ENCODE peak calls at places on chromosomes 5 and 9, in four cellular contexts. N is choroid plexus epithelial cell, L is HCT116, T is heart left ventricle. F is an unnamed sample.

GRCh38 chr5:96066386-96066719 is 104.7 kb upstream of the ELL2 start:
- DNase-seq in L (no peak), T (no peak), N (peak; percentile 68), F (no peak)

GRCh38 chr9:17928768-17929167 is 349.9 kb downstream of the SH3GL2 start:
- DNase-seq in T (no peak), L (no peak), N (no peak), F (no peak)

GRCh38 chr9:15999422-16000339 is 446.8 kb downstream of the CCDC171 start:
- DNase-seq in T (peak; percentile 22), L (peak; percentile 48), N (peak; percentile 96), F (peak; percentile 99)

GRCh38 chr5:129746884-129747283 is 1.0 kb upstream of the MINAR2 start:
- DNase-seq in N (peak; percentile 8), T (no peak), L (no peak), F (peak; percentile 26)

GRCh38 chr5:72597456-72597948 is 90.3 kb upstream of the ZNF366 start:
- DNase-seq in N (peak; percentile 92), L (no peak), T (no peak), F (peak; percentile 85)

GRCh38 chr5:150158170-150158949 is 2.7 kb upstream of the PDGFRB start:
- DNase-seq in T (peak; percentile 59), N (peak; percentile 59), L (no peak), F (peak; percentile 72)

GRCh38 chr5:72063219-72063819 is 44.0 kb upstream of the MAP1B start:
- DNase-seq in N (peak; percentile 36), T (no peak), L (no peak), F (peak; percentile 35)

GRCh38 chr5:61640631-61641030 is 308.6 kb downstream of the ZSWIM6 start:
- DNase-seq in L (no peak), N (no peak), T (no peak), F (no peak)

GRCh38 chr9:134679616-134680392 is 38.2 kb downstream of the COL5A1 start:
- DNase-seq in N (no peak), T (no peak), L (no peak), F (no peak)

GRCh38 chr9:107228648-107229047 is 54.4 kb upstream of the RAD23B start:
- DNase-seq in L (no peak), T (no peak), N (no peak), F (no peak)

GRCh38 chr5:64210866-64211265 is 45.2 kb downstream of the RNF180 start:
- DNase-seq in L (no peak), N (peak; percentile 74), T (no peak), F (peak; percentile 89)

GRCh38 chr9:71638627-71639026 is 129.7 kb downstream of the CEMIP2 start:
- DNase-seq in T (peak; percentile 57), L (no peak), N (peak; percentile 40), F (no peak)

GRCh38 chr9:106717686-106718085 is 145.3 kb upstream of the ZNF462 start:
- DNase-seq in T (no peak), L (peak; percentile 8), N (peak; percentile 92), F (peak; percentile 72)

GRCh38 chr9:21806644-21807043 is 4.2 kb downstream of the MTAP start:
- DNase-seq in T (peak; percentile 33), N (no peak), L (no peak), F (no peak)

GRCh38 chr9:136603901-136604816 is 58.3 kb upstream of the NOTCH1 start:
- DNase-seq in T (peak; percentile 75), L (no peak), N (no peak), F (no peak)

GRCh38 chr9:109046346-109046745 is 33.0 kb upstream of the CTNNAL1 start:
- DNase-seq in N (no peak), L (no peak), T (no peak), F (no peak)

GRCh38 chr5:13731229-13731628 is 213.3 kb downstream of the DNAH5 start:
- DNase-seq in T (no peak), L (no peak), N (no peak), F (no peak)

GRCh38 chr5:33300209-33300742 is 140.5 kb upstream of the TARS1 start:
- DNase-seq in T (no peak), N (no peak), L (no peak), F (peak; percentile 48)

GRCh38 chr9:129284607-129285291 is 106.7 kb upstream of the IER5L start:
- DNase-seq in T (no peak), N (no peak), L (no peak), F (no peak)

GRCh38 chr9:17988489-17988888 is 409.6 kb downstream of the SH3GL2 start:
- DNase-seq in T (no peak), L (no peak), N (no peak), F (no peak)

GRCh38 chr5:34503379-34504346 is 152.5 kb upstream of the RAI14 start:
- DNase-seq in T (peak; percentile 23), N (no peak), L (no peak), F (no peak)

GRCh38 chr5:142115937-142116614 is 7.5 kb downstream of the NDFIP1 start:
- DNase-seq in T (no peak), N (peak; percentile 49), L (no peak), F (peak; percentile 89)

GRCh38 chr9:87016681-87017080 is 69.4 kb upstream of the GAS1 start:
- DNase-seq in N (no peak), L (no peak), T (no peak), F (no peak)

DNA sequence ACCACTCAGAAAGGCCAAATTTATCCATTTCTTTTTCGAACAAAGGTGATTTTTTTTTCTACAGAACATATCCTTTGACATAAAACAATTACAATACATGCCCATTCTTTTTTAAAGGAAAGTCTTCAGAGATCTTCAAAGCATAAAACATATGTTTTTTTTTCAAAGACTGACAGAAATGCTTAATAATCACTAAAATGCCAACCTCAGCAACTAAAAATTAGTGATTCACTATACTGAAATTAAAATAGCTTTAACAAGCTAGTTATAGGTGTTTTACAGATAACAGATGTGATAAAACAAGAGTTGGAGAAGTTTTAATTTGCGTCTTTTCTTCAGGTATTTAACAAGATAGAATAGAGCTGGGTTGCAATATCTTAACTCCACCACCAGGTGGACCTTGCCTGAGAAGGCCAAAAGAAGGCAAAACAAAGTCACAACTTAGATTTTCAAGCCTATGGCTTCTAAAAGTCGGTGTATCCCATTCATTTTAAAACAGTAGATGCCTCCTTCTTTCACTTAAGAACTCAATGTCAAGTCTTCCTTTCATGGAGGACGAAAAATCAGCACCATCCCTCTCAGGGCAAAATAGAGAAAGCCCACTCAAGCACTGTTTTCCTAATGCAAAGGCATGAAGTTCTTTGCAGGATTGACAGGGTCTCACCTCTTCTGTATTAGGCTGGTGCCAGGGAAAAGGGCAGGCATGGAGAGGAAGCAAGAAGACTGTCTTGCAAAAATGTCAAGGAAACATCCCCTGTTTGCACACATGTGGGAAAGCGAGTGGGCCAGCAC is 31.1 kb upstream of the CPLX2 start:
- DNase-seq in N (peak; percentile 61), L (no peak), T (no peak), F (peak; percentile 38)
- TF ChIP-seq CTCF in N (peak; percentile 77), L (no peak), T (no peak), F (peak; percentile 73)

GRCh38 chr5:157744055-157745011 is 821 bp downstream of the LSM11 start:
- DNase-seq in L (no peak), T (peak; percentile 15), N (no peak), F (no peak)

GRCh38 chr5:157739388-157740045 is 4.0 kb upstream of the LSM11 start:
- DNase-seq in T (no peak), N (no peak), L (no peak), F (no peak)

GRCh38 chr5:157743163-157744054 is at the start of gene LSM11:
- DNase-seq in N (peak; percentile 84), L (peak; percentile 66), T (peak; percentile 85), F (peak; percentile 72)

GRCh38 chr5:157735991-157736390 is 4.8 kb downstream of the THG1L start:
- DNase-seq in N (no peak), L (no peak), T (no peak), F (no peak)

DNA sequence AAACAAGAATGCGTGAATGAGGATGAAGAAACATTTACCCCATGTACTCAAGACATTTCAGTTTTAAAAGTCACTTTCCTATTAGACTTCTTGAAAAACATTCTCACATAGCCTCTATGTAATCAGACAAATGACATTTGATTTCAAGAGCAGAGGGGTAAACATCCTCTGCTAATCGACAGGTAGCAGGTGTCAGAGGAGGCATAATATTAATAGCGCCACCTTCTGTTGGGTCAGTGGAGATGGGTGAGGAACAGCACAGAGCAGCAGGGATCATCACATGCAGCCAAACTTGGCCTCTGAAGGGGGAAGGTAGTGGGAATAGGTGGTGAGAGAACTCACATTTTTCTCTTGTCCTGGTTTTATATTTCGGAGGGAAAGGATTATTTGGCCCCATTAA is 3.3 kb upstream of the LSM11 start:
- DNase-seq in T (no peak), L (peak; percentile 19), N (peak; percentile 42), F (no peak)
- TF ChIP-seq CTCF in T (no peak), L (peak; percentile 68), N (peak; percentile 65), F (peak; percentile 57)

GRCh38 chr5:6161257-6161656 is 217.1 kb downstream of the MED10 start:
- DNase-seq in T (no peak), L (no peak), N (no peak), F (no peak)

GRCh38 chr5:6162175-6162574 is 216.2 kb downstream of the MED10 start:
- DNase-seq in L (no peak), N (peak; percentile 70), T (no peak), F (peak; percentile 50)

GRCh38 chr5:6169660-6170059 is 208.7 kb downstream of the MED10 start:
- DNase-seq in T (no peak), L (no peak), N (no peak), F (no peak)

GRCh38 chr5:6163913-6164312 is 214.4 kb downstream of the MED10 start:
- DNase-seq in N (no peak), T (no peak), L (no peak), F (no peak)

DNA sequence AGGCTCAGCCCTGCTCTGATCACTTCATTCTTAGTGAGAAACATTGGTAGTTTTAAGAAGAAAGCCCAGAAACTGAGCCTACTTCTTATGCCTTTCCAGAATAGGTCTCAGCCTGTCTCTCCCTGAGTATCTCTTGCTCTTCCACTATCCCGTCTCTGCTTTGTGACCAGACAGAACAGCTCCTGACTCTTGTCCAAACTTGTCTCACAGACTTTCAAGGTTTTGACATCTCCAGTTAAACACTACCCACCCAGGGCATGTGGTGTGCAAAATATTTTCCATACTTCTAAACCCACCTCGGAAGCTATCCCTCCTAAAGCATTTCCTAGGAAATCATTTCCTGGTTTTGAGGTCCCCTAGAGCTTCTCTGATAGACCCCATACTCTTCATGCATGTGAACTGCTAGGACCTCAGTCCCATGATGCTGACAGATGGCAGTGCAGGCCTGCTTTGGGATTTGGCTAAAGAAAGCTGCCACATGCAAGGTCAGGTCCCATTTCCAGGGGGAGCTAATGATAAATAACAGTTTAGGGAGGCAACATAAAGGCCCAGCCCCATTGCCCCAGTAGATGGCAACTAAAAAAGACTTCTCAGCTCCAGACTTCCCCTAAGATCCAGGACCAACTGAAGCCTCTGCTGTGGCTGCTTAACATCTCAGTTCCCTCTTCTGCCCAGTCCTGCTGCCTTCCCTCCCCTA is 211.5 kb downstream of the MED10 start:
- DNase-seq in T (no peak), L (no peak), N (no peak), F (no peak)
- TF ChIP-seq CTCF in T (no peak), L (no peak), N (no peak), F (no peak)

DNA sequence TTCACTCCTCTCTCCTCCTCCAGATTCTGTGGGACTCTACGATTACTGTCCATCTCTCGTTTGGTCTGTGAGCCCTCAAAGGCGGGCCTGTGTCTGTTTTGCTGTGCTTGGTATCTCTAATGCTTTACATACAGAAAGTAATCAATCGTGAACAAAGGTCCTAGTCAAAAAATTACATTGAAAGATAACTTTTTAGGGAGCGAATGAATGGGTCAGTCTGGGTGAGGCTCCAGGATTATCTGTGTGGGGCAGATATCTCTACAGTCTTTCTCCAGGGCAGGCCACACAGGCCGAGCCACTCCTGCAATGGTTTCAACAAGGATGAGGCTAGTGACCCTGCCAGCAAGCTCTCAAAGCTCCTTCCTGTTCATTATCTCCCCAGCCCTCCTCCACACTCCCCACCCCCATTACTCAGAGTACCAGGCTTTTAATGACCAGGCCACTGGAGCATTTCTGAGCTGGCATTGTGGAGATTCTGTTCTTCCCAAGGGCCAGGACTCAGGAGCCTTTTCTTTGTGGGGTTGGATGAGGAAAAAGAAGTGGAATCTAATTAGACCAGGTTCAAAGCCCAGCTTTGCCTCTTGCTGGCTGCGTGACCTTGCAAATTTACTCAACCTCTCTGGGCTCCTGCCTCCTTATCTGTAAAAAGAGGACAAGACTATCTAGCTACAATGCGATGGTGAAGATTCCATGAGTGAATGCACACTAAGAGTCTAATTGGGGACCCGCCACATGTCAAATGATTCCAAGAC is 10.2 kb downstream of the CORO2A start:
- DNase-seq in T (no peak), L (no peak), N (no peak), F (no peak)
- TF ChIP-seq CTCF in T (no peak), L (no peak), N (no peak), F (no peak)